ENCODE peak calls at places on chromosomes 11 and 22, in seven cellular contexts. One of them, this sample, is unnamed.

GRCh38 chr22:20244250-20244648 is 23.9 kb downstream of the RTN4R start:
- DNase-seq in hippocampal formation: no peak
- DNase-seq in choroid plexus epithelial cell: no peak
- DNase-seq in Calu3: no peak
- DNase-seq in EL: no peak
- DNase-seq in HS-5: no peak
- DNase-seq in nephron progenitor cell: no peak
- DNase-seq in this sample: no peak

GRCh38 chr11:111975076-111975806 is 38.1 kb downstream of the DIXDC1 start:
- DNase-seq in choroid plexus epithelial cell: no peak
- DNase-seq in HS-5: no peak
- DNase-seq in hippocampal formation: peak
- DNase-seq in Calu3: no peak
- DNase-seq in nephron progenitor cell: no peak
- DNase-seq in EL: peak
- DNase-seq in this sample: no peak

GRCh38 chr22:46671824-46672432 is 51.7 kb downstream of the GRAMD4 start:
- DNase-seq in EL: no peak
- DNase-seq in choroid plexus epithelial cell: no peak
- DNase-seq in Calu3: no peak
- DNase-seq in hippocampal formation: no peak
- DNase-seq in nephron progenitor cell: no peak
- DNase-seq in HS-5: no peak
- DNase-seq in this sample: no peak

GRCh38 chr22:46750861-46751260 is 11.6 kb upstream of the TBC1D22A start:
- DNase-seq in Calu3: peak
- DNase-seq in HS-5: no peak
- DNase-seq in choroid plexus epithelial cell: no peak
- DNase-seq in EL: no peak
- DNase-seq in nephron progenitor cell: no peak
- DNase-seq in hippocampal formation: no peak
- DNase-seq in this sample: no peak

GRCh38 chr11:34542085-34542484 is 28.5 kb upstream of the ELF5 start:
- DNase-seq in HS-5: no peak
- DNase-seq in EL: no peak
- DNase-seq in hippocampal formation: no peak
- DNase-seq in nephron progenitor cell: no peak
- DNase-seq in choroid plexus epithelial cell: no peak
- DNase-seq in Calu3: no peak
- DNase-seq in this sample: no peak

GRCh38 chr11:95345243-95345642 is 114.2 kb upstream of the SESN3 start:
- DNase-seq in Calu3: no peak
- DNase-seq in hippocampal formation: no peak
- DNase-seq in nephron progenitor cell: no peak
- DNase-seq in choroid plexus epithelial cell: no peak
- DNase-seq in HS-5: no peak
- DNase-seq in EL: no peak
- DNase-seq in this sample: no peak

GRCh38 chr11:120539681-120540369 is 28.3 kb downstream of the GRIK4 start:
- DNase-seq in choroid plexus epithelial cell: no peak
- DNase-seq in hippocampal formation: no peak
- DNase-seq in Calu3: no peak
- DNase-seq in HS-5: peak
- DNase-seq in EL: peak
- DNase-seq in nephron progenitor cell: no peak
- DNase-seq in this sample: no peak

GRCh38 chr11:63802637-63803414 is 10.4 kb upstream of the SPINDOC start:
- DNase-seq in HS-5: peak
- DNase-seq in hippocampal formation: no peak
- DNase-seq in EL: peak
- DNase-seq in Calu3: no peak
- DNase-seq in nephron progenitor cell: no peak
- DNase-seq in choroid plexus epithelial cell: peak
- DNase-seq in this sample: no peak

GRCh38 chr11:93487032-93487483 is 56.1 kb downstream of the SMCO4 start:
- DNase-seq in Calu3: no peak
- DNase-seq in choroid plexus epithelial cell: peak
- DNase-seq in hippocampal formation: no peak
- DNase-seq in nephron progenitor cell: no peak
- DNase-seq in HS-5: no peak
- DNase-seq in EL: no peak
- DNase-seq in this sample: no peak

GRCh38 chr22:50577987-50578775 is at the start of gene CPT1B:
- DNase-seq in EL: no peak
- DNase-seq in choroid plexus epithelial cell: peak
- DNase-seq in HS-5: no peak
- DNase-seq in nephron progenitor cell: no peak
- DNase-seq in Calu3: no peak
- DNase-seq in hippocampal formation: no peak
- DNase-seq in this sample: no peak

GRCh38 chr11:130553306-130553705 is 104.9 kb downstream of the ADAMTS15 start:
- DNase-seq in choroid plexus epithelial cell: peak
- DNase-seq in hippocampal formation: no peak
- DNase-seq in HS-5: no peak
- DNase-seq in Calu3: no peak
- DNase-seq in nephron progenitor cell: no peak
- DNase-seq in EL: no peak
- DNase-seq in this sample: no peak

GRCh38 chr11:86370922-86371614 is 3.6 kb upstream of the CCDC81 start:
- DNase-seq in Calu3: peak
- DNase-seq in EL: peak
- DNase-seq in HS-5: peak
- DNase-seq in hippocampal formation: no peak
- DNase-seq in choroid plexus epithelial cell: peak
- DNase-seq in nephron progenitor cell: no peak
- DNase-seq in this sample: no peak